ENCODE peak calls at places on chromosomes 3 and 15, in eight cellular contexts. D is pancreas, A is Calu3, U is upper lobe of right lung, I is fibroblast of villous mesenchyme, R is T-helper 17 cell, Q is AML-193, L is body of pancreas. J is an unnamed sample.
A peak's percentile ranks its signal among the peaks of the same experiment; 100 is the strongest.

GRCh38 chr3:12759693-12760565 is 870 bp upstream of the TMEM40 start:
- DNase-seq in U (peak; percentile 47), D (no peak), I (no peak), L (no peak), A (no peak), R (no peak), Q (no peak), J (no peak)

GRCh38 chr3:25448750-25449684 is 21.0 kb downstream of the RARB start:
- DNase-seq in L (peak; percentile 76), R (no peak), Q (no peak), D (peak; percentile 59), I (peak; percentile 61), U (peak; percentile 86), A (peak; percentile 71), J (no peak)

GRCh38 chr3:114528517-114528916 is 234.7 kb downstream of the TIGIT start:
- DNase-seq in D (no peak), U (no peak), A (no peak), L (no peak), Q (no peak), R (no peak), I (no peak), J (no peak)

GRCh38 chr3:156563900-156564682 is 9.2 kb upstream of the SSR3 start:
- DNase-seq in U (no peak), D (no peak), I (no peak), R (no peak), L (no peak), A (no peak), Q (no peak), J (no peak)

GRCh38 chr3:72997421-72997961 is 880 bp downstream of the PPP4R2 start:
- DNase-seq in D (peak; percentile 21), R (peak; percentile 14), A (peak; percentile 26), L (peak; percentile 11), I (peak; percentile 74), U (no peak), Q (peak; percentile 75), J (no peak)

GRCh38 chr3:80445641-80446040 is 677.8 kb upstream of the ROBO1 start:
- DNase-seq in L (no peak), R (no peak), U (no peak), D (no peak), A (no peak), Q (no peak), I (no peak), J (no peak)

GRCh38 chr15:77616072-77616471 is 16.6 kb downstream of the LINGO1 start:
- DNase-seq in D (no peak), Q (no peak), I (no peak), L (no peak), U (no peak), R (no peak), A (no peak), J (no peak)

GRCh38 chr3:68049781-68050180 is 395.4 kb upstream of the SUCLG2 start:
- DNase-seq in R (no peak), I (no peak), D (no peak), A (no peak), L (no peak), U (no peak), Q (no peak), J (no peak)

GRCh38 chr3:31166249-31166885 is 271.9 kb upstream of the GADL1 start:
- DNase-seq in L (peak; percentile 26), U (no peak), A (peak; percentile 22), D (no peak), I (peak; percentile 34), R (no peak), Q (no peak), J (no peak)

GRCh38 chr3:49007771-49008528 is 759 bp downstream of the WDR6 start:
- DNase-seq in I (peak; percentile 91), Q (peak; percentile 81), U (peak; percentile 96), R (peak; percentile 76), L (peak; percentile 86), D (peak; percentile 91), A (peak; percentile 91), J (peak; percentile 56)

GRCh38 chr15:66701422-66702034 is 508 bp upstream of the SMAD6 start:
- DNase-seq in R (no peak), D (peak; percentile 62), A (no peak), U (peak; percentile 82), L (peak; percentile 45), Q (no peak), I (no peak), J (peak; percentile 43)

GRCh38 chr3:33490641-33491241 is 50.5 kb upstream of the UBP1 start:
- DNase-seq in I (no peak), D (no peak), Q (no peak), R (no peak), L (peak; percentile 19), A (no peak), U (no peak), J (no peak)

GRCh38 chr3:66047321-66048050 is 8.8 kb upstream of the MAGI1 start:
- DNase-seq in L (no peak), A (no peak), D (no peak), Q (no peak), I (peak; percentile 82), U (no peak), R (no peak), J (no peak)

GRCh38 chr3:131526801-131527347 is 24.1 kb upstream of the MRPL3 start:
- DNase-seq in U (peak; percentile 65), L (peak; percentile 63), A (no peak), R (no peak), I (peak; percentile 52), Q (no peak), D (peak; percentile 54), J (no peak)

GRCh38 chr3:164940737-164941136 is 137.6 kb downstream of the SI start:
- DNase-seq in Q (no peak), D (no peak), U (no peak), R (no peak), L (no peak), A (no peak), I (no peak), J (no peak)

GRCh38 chr3:150253622-150254021 is 154.5 kb upstream of the TSC22D2 start:
- DNase-seq in I (no peak), Q (peak; percentile 93), L (no peak), R (no peak), D (no peak), A (peak; percentile 31), U (no peak), J (no peak)

GRCh38 chr15:69403611-69404010 is 10.5 kb upstream of the KIF23 start:
- DNase-seq in I (peak; percentile 95), A (no peak), L (no peak), U (no peak), Q (no peak), D (no peak), R (no peak), J (no peak)

GRCh38 chr15:88166330-88166993 is 90.1 kb downstream of the NTRK3 start:
- DNase-seq in I (no peak), D (no peak), A (peak; percentile 23), R (no peak), U (no peak), Q (no peak), L (peak; percentile 6), J (no peak)

GRCh38 chr3:107260221-107260620 is 117.0 kb upstream of the CCDC54 start:
- DNase-seq in L (no peak), D (no peak), I (no peak), U (no peak), Q (no peak), A (no peak), R (no peak), J (no peak)

GRCh38 chr3:57006949-57007419 is 53.5 kb upstream of the SPATA12 start:
- DNase-seq in R (no peak), A (peak; percentile 72), I (peak; percentile 79), D (no peak), U (no peak), L (peak; percentile 46), Q (no peak), J (no peak)

GRCh38 chr3:10008588-10009344 is 17.5 kb upstream of the FANCD2 start:
- DNase-seq in U (peak; percentile 94), L (peak; percentile 94), Q (no peak), D (peak; percentile 81), R (peak; percentile 71), A (peak; percentile 81), I (peak; percentile 82), J (no peak)

GRCh38 chr15:89781055-89781454 is 4.9 kb downstream of the MESP2 start:
- DNase-seq in A (peak; percentile 47), L (no peak), R (no peak), D (no peak), I (no peak), U (no peak), Q (no peak), J (no peak)

GRCh38 chr3:187960820-187961219 is 193.1 kb upstream of the LPP start:
- DNase-seq in D (no peak), I (no peak), R (no peak), A (no peak), L (no peak), U (no peak), Q (no peak), J (no peak)

GRCh38 chr15:32952062-32952461 is 234.3 kb downstream of the GREM1 start:
- DNase-seq in L (no peak), I (no peak), Q (no peak), U (no peak), R (no peak), D (no peak), A (no peak), J (no peak)

GRCh38 chr15:89118481-89118989 is 30.3 kb downstream of the ABHD2 start:
- DNase-seq in D (no peak), R (no peak), U (no peak), I (no peak), L (no peak), Q (peak; percentile 53), A (no peak), J (no peak)

GRCh38 chr15:45441686-45442085 is 63.3 kb upstream of the GATM start:
- DNase-seq in I (no peak), D (no peak), U (no peak), A (peak; percentile 68), Q (no peak), R (no peak), L (peak; percentile 57), J (no peak)

GRCh38 chr15:40567111-40567510 is 2.0 kb upstream of the RPUSD2 start:
- DNase-seq in L (no peak), I (peak; percentile 22), Q (peak; percentile 3), D (no peak), U (no peak), R (no peak), A (no peak), J (no peak)

GRCh38 chr3:48280883-48281282 is 40.0 kb downstream of the ZNF589 start:
- DNase-seq in U (no peak), R (no peak), L (no peak), Q (no peak), D (no peak), I (no peak), A (no peak), J (no peak)

GRCh38 chr3:45011756-45012441 is 14.2 kb upstream of the CLEC3B start:
- DNase-seq in D (no peak), L (no peak), R (no peak), A (no peak), Q (no peak), U (peak; percentile 67), I (peak; percentile 89), J (peak; percentile 22)

GRCh38 chr3:151228291-151229125 is 25.5 kb upstream of the GPR171 start:
- DNase-seq in I (peak; percentile 85), D (no peak), A (peak; percentile 41), Q (no peak), R (no peak), U (no peak), L (no peak), J (no peak)

GRCh38 chr3:63967675-63968611 is 55.4 kb downstream of the PSMD6 start:
- DNase-seq in I (peak; percentile 79), Q (peak; percentile 92), U (no peak), R (peak; percentile 14), D (peak; percentile 62), L (peak; percentile 69), A (peak; percentile 22), J (no peak)

GRCh38 chr3:73294532-73294931 is 233.1 kb downstream of the EBLN2 start:
- DNase-seq in Q (no peak), I (no peak), A (no peak), L (no peak), D (no peak), R (no peak), U (no peak), J (no peak)